ENCODE peak calls at places on chromosome 16, in nine cellular contexts. E, C, I, K, L, M, U, D and N are unnamed samples. For H3K4me1, the result is how much of the 10 kb centered on the place peaks cover.

GRCh38 chr16:50842589-50842988 is 100.7 kb downstream of the CYLD start:
- ATAC-seq in C (no peak), E (no peak), D (no peak), U (no peak), I (no peak), L (no peak), M (no peak), K (peak), N (no peak)

GRCh38 chr16:64391009-64391663 is 730.7 kb downstream of the CDH11 start:
- ATAC-seq in E (no peak), M (peak), I (no peak), U (peak), K (no peak), D (peak), L (no peak), C (no peak), N (no peak)

GRCh38 chr16:15572329-15573001 is 70.5 kb downstream of the MARF1 start:
- ATAC-seq in M (peak), C (no peak), D (no peak), I (no peak), K (peak), L (no peak), E (no peak), U (no peak), N (no peak)

GRCh38 chr16:22335668-22336246 is 38.5 kb downstream of the POLR3E start:
- ATAC-seq in U (peak), I (peak), E (no peak), L (no peak), M (no peak), K (no peak), C (peak), D (peak), N (no peak)

GRCh38 chr16:18931756-18932155 is 5.5 kb upstream of the SMG1 start:
- ATAC-seq in C (no peak), I (no peak), D (peak), U (no peak), M (no peak), L (no peak), K (no peak), E (peak), N (no peak)

GRCh38 chr16:46748775-46749705 is 896 bp upstream of the MYLK3 start:
- ATAC-seq in I (peak), M (no peak), L (no peak), K (no peak), U (peak), C (no peak), E (peak), D (peak), N (no peak)

GRCh38 chr16:58459344-58460218 is 40.4 kb upstream of the NDRG4 start:
- ATAC-seq in C (no peak), U (no peak), I (peak), D (peak), M (peak), E (no peak), L (no peak), K (no peak), N (no peak)

GRCh38 chr16:57694556-57695377 is at the start of gene DRC7:
- ATAC-seq in D (peak), L (no peak), C (peak), I (peak), U (peak), M (peak), K (peak), E (no peak), N (peak)

GRCh38 chr16:14069818-14070217 is 1.3 kb upstream of the MRTFB start:
- ATAC-seq in D (no peak), K (no peak), L (no peak), C (no peak), M (no peak), U (no peak), I (no peak), E (no peak), N (no peak)

GRCh38 chr16:58243528-58244004 is 45.7 kb upstream of the CSNK2A2 start:
- ATAC-seq in L (peak), K (no peak), C (no peak), D (no peak), I (peak), U (no peak), M (peak), E (no peak), N (no peak)

GRCh38 chr16:80591071-80591935 is 50.5 kb downstream of the DYNLRB2 start:
- ATAC-seq in E (no peak), D (no peak), U (no peak), M (no peak), C (peak), L (peak), K (no peak), I (no peak), N (no peak)

GRCh38 chr16:85225721-85226120 is 113.4 kb upstream of the CIBAR2 start:
- ATAC-seq in M (no peak), C (no peak), U (no peak), I (no peak), K (no peak), E (no peak), L (no peak), D (no peak), N (no peak)

GRCh38 chr16:85228970-85229430 is 116.7 kb upstream of the CIBAR2 start:
- ATAC-seq in E (no peak), C (no peak), D (no peak), U (no peak), I (no peak), K (no peak), M (no peak), L (no peak), N (no peak)

GRCh38 chr16:85227924-85228462 is 115.7 kb upstream of the CIBAR2 start:
- ATAC-seq in K (no peak), I (peak), U (peak), M (no peak), E (no peak), D (peak), C (peak), L (no peak), N (peak)

GRCh38 chr16:85228463-85228862 is 116.2 kb upstream of the CIBAR2 start:
- ATAC-seq in U (no peak), D (no peak), I (no peak), L (no peak), K (no peak), E (no peak), M (no peak), C (no peak), N (no peak)

GRCh38 chr16:85227262-85227923 is 115.1 kb upstream of the CIBAR2 start:
- ATAC-seq in M (no peak), U (no peak), C (no peak), I (peak), E (no peak), K (no peak), D (no peak), L (no peak), N (no peak)
- H3K27ac ChIP-seq in M (no peak), U (no peak), C (no peak), I (no peak), E (no peak), K (no peak), D (no peak), L (no peak), N (no peak)

GRCh38 chr16:715448-716249 is 731 bp downstream of the METRN start:
- ATAC-seq in U (no peak), L (peak), M (peak), E (peak), D (peak), K (peak), C (no peak), I (peak), N (no peak)
- H3K4me1 ChIP-seq in U (under half), L (under half), M (under half), E (under half), D (under half), K (under half), C (under half), I (under half), N (half or more)

GRCh38 chr16:28986492-28986891 is 1.6 kb downstream of the LAT start:
- ATAC-seq in U (no peak), E (no peak), M (no peak), L (no peak), K (no peak), I (no peak), D (no peak), C (no peak), N (no peak)

GRCh38 chr16:28985611-28986041 is 774 bp downstream of the LAT start:
- ATAC-seq in E (no peak), K (no peak), C (no peak), I (no peak), L (no peak), M (no peak), U (no peak), D (no peak), N (no peak)

GRCh38 chr16:28984091-28984490 is 761 bp upstream of the LAT start:
- ATAC-seq in M (no peak), C (peak), E (no peak), L (no peak), K (no peak), I (no peak), U (no peak), D (no peak), N (no peak)

GRCh38 chr16:28984619-28985135 is at the start of gene LAT:
- ATAC-seq in K (peak), L (peak), U (no peak), E (no peak), M (no peak), I (no peak), C (peak), D (peak), N (no peak)

DNA sequence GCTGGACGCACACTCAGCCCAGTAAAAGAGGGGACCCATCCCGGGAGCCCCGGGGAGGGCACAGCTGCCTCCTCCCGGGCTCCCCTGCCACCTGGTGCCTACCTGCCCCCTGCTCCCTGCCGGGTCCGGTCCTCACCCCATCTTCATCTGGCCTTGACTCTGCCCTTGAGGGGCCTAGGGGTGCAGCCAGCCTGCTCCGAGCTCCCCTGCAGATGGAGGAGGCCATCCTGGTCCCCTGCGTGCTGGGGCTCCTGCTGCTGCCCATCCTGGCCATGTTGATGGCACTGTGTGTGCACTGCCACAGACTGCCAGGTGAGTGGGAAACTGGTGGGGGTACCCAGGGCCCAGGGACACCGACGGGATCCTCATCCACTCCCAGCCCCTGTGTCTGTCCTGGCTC is 354 bp downstream of the LAT start:
- ATAC-seq in C (no peak), L (peak), U (no peak), M (no peak), E (no peak), K (peak), D (no peak), I (no peak), N (no peak)
- H3K4me3 ChIP-seq in C (peak), L (peak), U (no peak), M (no peak), E (peak), K (peak), D (no peak), I (no peak), N (no peak)

GRCh38 chr16:56610017-56610608 is 1.7 kb downstream of the MT2A start:
- ATAC-seq in K (peak), I (no peak), D (peak), C (peak), M (no peak), E (peak), U (peak), L (peak), N (no peak)
- H3K27ac ChIP-seq in K (peak), I (peak), D (peak), C (peak), M (peak), E (peak), U (peak), L (peak), N (peak)

GRCh38 chr16:2161911-2162310 is 6.3 kb downstream of the TRAF7 start:
- ATAC-seq in E (no peak), C (no peak), I (no peak), L (no peak), U (no peak), M (no peak), K (no peak), D (no peak), N (no peak)
- H3K4me1 ChIP-seq in E (under half), C (under half), I (under half), L (under half), U (under half), M (under half), K (half or more), D (under half), N (under half)

GRCh38 chr16:56618138-56618537 is 7.4 kb upstream of the MT1E start:
- ATAC-seq in U (no peak), M (no peak), I (no peak), D (no peak), L (no peak), E (no peak), K (no peak), C (no peak), N (no peak)
- H3K4me3 ChIP-seq in U (no peak), M (no peak), I (no peak), D (peak), L (no peak), E (no peak), K (peak), C (peak), N (no peak)

DNA sequence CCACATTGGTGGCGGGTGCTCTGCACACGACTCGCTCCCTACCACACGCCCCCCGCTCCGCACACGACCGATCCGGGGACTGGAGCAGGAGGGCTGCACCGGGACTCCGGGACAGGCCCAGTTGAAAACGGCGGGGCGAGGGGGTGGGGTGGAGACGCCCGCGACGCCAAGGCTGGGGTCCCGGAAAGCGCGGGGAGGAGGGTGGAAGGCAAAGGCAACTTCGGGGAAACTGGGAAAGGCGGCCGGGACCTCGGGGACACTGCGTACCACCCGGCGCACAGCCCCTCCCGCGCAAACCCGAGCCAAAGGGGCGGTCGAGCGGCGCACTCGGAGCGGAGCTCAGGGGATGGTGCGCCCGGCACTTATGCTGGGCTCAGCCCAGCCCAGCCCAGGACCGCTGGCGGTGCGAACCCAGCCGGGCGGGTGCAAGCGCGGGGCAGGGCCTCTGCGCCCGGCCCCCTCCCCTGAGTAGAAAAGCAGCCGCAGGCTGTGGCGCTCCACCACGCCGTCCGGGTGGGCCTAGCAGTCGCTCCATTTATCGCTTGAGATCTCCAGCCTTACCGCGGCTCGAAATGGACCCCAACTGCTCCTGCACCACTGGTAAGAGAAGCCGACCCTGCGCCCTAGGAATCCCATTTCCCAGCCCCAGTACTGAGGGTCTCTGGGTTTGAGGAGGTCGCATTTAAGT is at the start of gene MT1M:
- ATAC-seq in E (peak), U (peak), C (peak), M (peak), L (peak), K (peak), D (peak), I (no peak), N (peak)
- H3K27ac ChIP-seq in E (peak), U (no peak), C (peak), M (no peak), L (no peak), K (peak), D (peak), I (no peak), N (no peak)

GRCh38 chr16:12315330-12316138 is 339.0 kb downstream of the SNX29 start:
- ATAC-seq in L (no peak), K (peak), E (no peak), U (no peak), D (no peak), C (no peak), M (no peak), I (no peak), N (no peak)
- H3K4me1 ChIP-seq in L (under half), K (under half), E (under half), U (under half), D (under half), C (under half), M (under half), I (under half), N (under half)

DNA sequence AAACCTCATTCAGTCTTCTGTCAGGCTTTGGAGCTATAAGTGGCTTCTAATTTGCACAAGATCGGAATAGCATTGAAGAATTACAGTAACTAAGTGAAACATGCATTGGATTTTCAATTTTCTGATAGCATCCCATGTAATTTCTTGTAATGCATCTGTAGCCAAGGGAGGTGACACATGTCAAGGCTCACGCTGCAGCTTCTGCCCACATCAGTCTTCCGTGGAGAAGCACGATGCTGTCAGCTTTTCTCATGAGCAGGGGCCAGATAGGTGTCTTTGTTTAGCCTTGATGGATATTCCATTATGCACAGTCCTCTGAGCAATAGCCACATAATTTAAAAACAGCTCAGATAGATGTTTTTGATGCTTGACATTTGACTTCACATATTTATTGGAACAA is 1046.8 kb upstream of the EEF2KMT start:
- ATAC-seq in L (no peak), E (no peak), U (no peak), I (no peak), K (no peak), D (no peak), M (no peak), C (no peak), N (no peak)
- H3K4me3 ChIP-seq in L (no peak), E (no peak), U (no peak), I (no peak), K (no peak), D (no peak), M (no peak), C (no peak), N (no peak)

GRCh38 chr16:694187-694862 is 4.1 kb upstream of the WDR24 start:
- ATAC-seq in E (no peak), L (no peak), C (no peak), M (no peak), I (peak), D (no peak), U (no peak), K (no peak), N (no peak)
- H3K27ac ChIP-seq in E (no peak), L (peak), C (no peak), M (no peak), I (no peak), D (no peak), U (no peak), K (no peak), N (no peak)